ENCODE peak calls at places on chromosomes 11 and 22, in ten cellular contexts. J is neural crest cell, X is AG04449, C is neural progenitor cell, D is D721Med, F is omental fat pad, I is tibial nerve, S is nephron progenitor cell, Y is HFFc6, V is mesothelial cell of epicardium. R is an unnamed sample.

GRCh38 chr11:3204141-3205015 is 14.2 kb downstream of the MRGPRG start:
- DNase-seq in D (no peak), Y (no peak), F (no peak), J (no peak), I (no peak), S (peak), X (no peak), C (no peak), V (no peak), R (no peak)

GRCh38 chr11:64226507-64227051 is 505 bp downstream of the NUDT22 start:
- DNase-seq in F (no peak), D (no peak), I (no peak), V (no peak), C (no peak), X (no peak), J (no peak), Y (no peak), S (no peak), R (no peak)

GRCh38 chr11:8787372-8787771 is 104.8 kb downstream of the RPL27A start:
- DNase-seq in J (no peak), Y (no peak), I (no peak), S (no peak), C (no peak), X (no peak), D (no peak), V (no peak), F (no peak), R (no peak)

GRCh38 chr11:114219559-114220349 is 76.4 kb upstream of the NNMT start:
- DNase-seq in V (no peak), I (no peak), Y (no peak), S (no peak), F (no peak), D (no peak), J (no peak), X (no peak), C (peak), R (peak)

GRCh38 chr22:46091277-46091977 is 58.9 kb upstream of the PPARA start:
- DNase-seq in X (no peak), C (no peak), Y (no peak), V (no peak), J (no peak), F (no peak), I (no peak), D (no peak), S (no peak), R (no peak)

GRCh38 chr11:102592634-102593581 is 32.2 kb downstream of the MMP20 start:
- DNase-seq in C (peak), X (no peak), F (no peak), I (no peak), J (no peak), V (no peak), Y (no peak), S (no peak), D (no peak), R (no peak)

GRCh38 chr11:4589024-4589423 is 4.8 kb upstream of the OR52I1 start:
- DNase-seq in D (no peak), Y (no peak), J (no peak), V (no peak), I (no peak), S (no peak), X (no peak), F (no peak), C (no peak), R (no peak)

GRCh38 chr11:131688056-131688693 is 317.8 kb downstream of the NTM start:
- DNase-seq in J (peak), V (peak), X (no peak), Y (peak), S (peak), I (peak), D (no peak), C (peak), F (no peak), R (peak)

GRCh38 chr11:134264966-134265365 is 11.2 kb upstream of the GLB1L3 start:
- DNase-seq in J (no peak), S (no peak), D (no peak), F (no peak), C (no peak), V (no peak), X (no peak), I (no peak), Y (no peak), R (no peak)

GRCh38 chr11:119363874-119364590 is 17.5 kb downstream of the USP2 start:
- DNase-seq in X (no peak), S (peak), D (no peak), V (peak), C (peak), J (peak), Y (no peak), F (no peak), I (no peak), R (no peak)

GRCh38 chr11:63599211-63600122 is 14.8 kb downstream of the PLAAT3 start:
- DNase-seq in J (no peak), I (no peak), D (no peak), F (no peak), S (no peak), V (no peak), Y (peak), C (no peak), X (peak), R (no peak)

GRCh38 chr11:120136356-120136755 is 1.6 kb downstream of the TRIM29 start:
- DNase-seq in D (no peak), I (no peak), J (no peak), F (peak), V (no peak), X (no peak), Y (no peak), C (no peak), S (no peak), R (no peak)

GRCh38 chr11:126821832-126822231 is 178.7 kb downstream of the KIRREL3 start:
- DNase-seq in F (no peak), J (no peak), Y (no peak), C (no peak), V (no peak), S (no peak), X (no peak), I (no peak), D (no peak), R (no peak)

GRCh38 chr11:12301379-12301778 is 76.0 kb upstream of the PARVA start:
- DNase-seq in V (no peak), S (no peak), X (no peak), C (no peak), I (no peak), F (no peak), D (no peak), J (no peak), Y (no peak), R (no peak)

GRCh38 chr11:45025716-45026492 is 75.2 kb upstream of the TP53I11 start:
- DNase-seq in X (no peak), I (peak), Y (no peak), D (no peak), F (no peak), V (no peak), C (no peak), J (no peak), S (no peak), R (peak)

GRCh38 chr11:65417221-65417701 is 5.3 kb upstream of the NEAT1 start:
- DNase-seq in C (no peak), J (no peak), F (no peak), Y (no peak), D (no peak), S (no peak), X (no peak), I (peak), V (no peak), R (no peak)

GRCh38 chr22:23762866-23763578 is at the start of gene C22orf15:
- DNase-seq in V (no peak), X (no peak), I (no peak), J (no peak), C (peak), Y (peak), S (peak), F (no peak), D (no peak), R (no peak)

GRCh38 chr11:114280696-114281095 is 15.5 kb upstream of the NNMT start:
- DNase-seq in F (no peak), S (peak), I (peak), D (no peak), Y (peak), V (peak), C (peak), J (peak), X (no peak), R (no peak)

GRCh38 chr11:74147199-74147929 is 23.4 kb downstream of the C2CD3 start:
- DNase-seq in C (no peak), F (no peak), V (no peak), Y (no peak), D (no peak), J (no peak), X (no peak), I (no peak), S (no peak), R (no peak)

GRCh38 chr22:23579870-23580585 is at the start of gene IGLL1:
- DNase-seq in F (no peak), D (no peak), S (no peak), C (no peak), I (no peak), V (no peak), Y (no peak), J (no peak), X (no peak), R (no peak)

GRCh38 chr22:47207387-47207786 is 444.9 kb downstream of the TBC1D22A start:
- DNase-seq in X (no peak), V (no peak), C (no peak), F (no peak), S (no peak), I (no peak), D (no peak), J (no peak), Y (no peak), R (no peak)

GRCh38 chr11:9094420-9094819 is 3.0 kb upstream of the SCUBE2 start:
- DNase-seq in S (no peak), X (no peak), F (no peak), D (no peak), J (no peak), C (no peak), I (no peak), Y (no peak), V (no peak), R (no peak)

GRCh38 chr11:2207773-2208621 is 36.4 kb upstream of the TH start:
- DNase-seq in F (no peak), X (no peak), I (no peak), Y (no peak), D (no peak), S (no peak), J (no peak), V (peak), C (no peak), R (peak)

GRCh38 chr11:86978756-86979608 is 23.8 kb upstream of the FZD4 start:
- DNase-seq in I (peak), F (no peak), S (no peak), X (no peak), Y (peak), J (no peak), V (no peak), D (no peak), C (peak), R (no peak)

GRCh38 chr11:77144196-77144853 is 16.3 kb downstream of the MYO7A start:
- DNase-seq in X (no peak), F (no peak), S (no peak), C (no peak), D (no peak), I (no peak), J (no peak), Y (no peak), V (no peak), R (no peak)

GRCh38 chr11:3060436-3061025 is 3.3 kb upstream of the CARS1 start:
- DNase-seq in Y (no peak), C (no peak), V (no peak), X (no peak), I (no peak), S (no peak), F (no peak), J (no peak), D (no peak), R (no peak)

GRCh38 chr11:87466228-87466627 is 428.5 kb downstream of the TMEM135 start:
- DNase-seq in V (no peak), Y (peak), J (no peak), X (no peak), I (peak), S (no peak), F (no peak), D (no peak), C (no peak), R (no peak)

GRCh38 chr11:35424157-35424945 is 5.0 kb upstream of the SLC1A2 start:
- DNase-seq in V (no peak), S (no peak), D (no peak), J (no peak), C (no peak), Y (peak), I (no peak), F (no peak), X (peak), R (no peak)

GRCh38 chr11:16722945-16723344 is 15.5 kb upstream of the C11orf58 start:
- DNase-seq in J (no peak), F (no peak), C (no peak), I (no peak), Y (no peak), V (no peak), S (no peak), X (no peak), D (no peak), R (no peak)

GRCh38 chr22:40237788-40238424 is 60.2 kb downstream of the TNRC6B start:
- DNase-seq in V (no peak), D (no peak), J (no peak), I (no peak), F (no peak), C (no peak), S (no peak), X (no peak), Y (no peak), R (no peak)

GRCh38 chr11:65440831-65441499 is 18.4 kb downstream of the NEAT1 start:
- DNase-seq in I (no peak), F (no peak), C (no peak), S (no peak), V (no peak), Y (no peak), D (no peak), J (no peak), X (no peak), R (peak)

GRCh38 chr11:118923721-118924587 is 1.8 kb downstream of the BCL9L start:
- DNase-seq in J (no peak), S (no peak), X (no peak), I (no peak), D (no peak), V (no peak), Y (no peak), C (no peak), F (no peak), R (no peak)

GRCh38 chr11:31045335-31045734 is 324.2 kb downstream of the DCDC1 start:
- DNase-seq in F (no peak), C (peak), J (no peak), V (no peak), I (no peak), S (no peak), D (no peak), X (no peak), Y (no peak), R (no peak)

GRCh38 chr11:31050061-31050790 is 319.3 kb downstream of the DCDC1 start:
- DNase-seq in D (no peak), C (no peak), V (no peak), S (no peak), Y (no peak), F (no peak), X (no peak), I (no peak), J (no peak), R (no peak)
- TF ChIP-seq CTCF in D (no peak), C (no peak), V (no peak), S (no peak), Y (no peak), F (no peak), X (no peak), I (no peak), J (no peak), R (no peak)

GRCh38 chr22:27749597-27750225 is 51.8 kb downstream of the MN1 start:
- DNase-seq in J (no peak), C (peak), D (no peak), I (no peak), Y (no peak), X (no peak), V (no peak), S (peak), F (no peak), R (no peak)

GRCh38 chr22:27745809-27746208 is 55.7 kb downstream of the MN1 start:
- DNase-seq in I (no peak), V (no peak), X (no peak), C (no peak), F (no peak), D (no peak), J (no peak), Y (no peak), S (no peak), R (no peak)

GRCh38 chr22:27746918-27747317 is 54.6 kb downstream of the MN1 start:
- DNase-seq in C (no peak), I (no peak), S (no peak), D (no peak), V (no peak), X (no peak), Y (no peak), J (no peak), F (no peak), R (no peak)

GRCh38 chr22:27748355-27749168 is 53.0 kb downstream of the MN1 start:
- DNase-seq in X (no peak), D (no peak), Y (no peak), J (no peak), S (no peak), V (no peak), F (no peak), C (peak), I (no peak), R (no peak)

DNA sequence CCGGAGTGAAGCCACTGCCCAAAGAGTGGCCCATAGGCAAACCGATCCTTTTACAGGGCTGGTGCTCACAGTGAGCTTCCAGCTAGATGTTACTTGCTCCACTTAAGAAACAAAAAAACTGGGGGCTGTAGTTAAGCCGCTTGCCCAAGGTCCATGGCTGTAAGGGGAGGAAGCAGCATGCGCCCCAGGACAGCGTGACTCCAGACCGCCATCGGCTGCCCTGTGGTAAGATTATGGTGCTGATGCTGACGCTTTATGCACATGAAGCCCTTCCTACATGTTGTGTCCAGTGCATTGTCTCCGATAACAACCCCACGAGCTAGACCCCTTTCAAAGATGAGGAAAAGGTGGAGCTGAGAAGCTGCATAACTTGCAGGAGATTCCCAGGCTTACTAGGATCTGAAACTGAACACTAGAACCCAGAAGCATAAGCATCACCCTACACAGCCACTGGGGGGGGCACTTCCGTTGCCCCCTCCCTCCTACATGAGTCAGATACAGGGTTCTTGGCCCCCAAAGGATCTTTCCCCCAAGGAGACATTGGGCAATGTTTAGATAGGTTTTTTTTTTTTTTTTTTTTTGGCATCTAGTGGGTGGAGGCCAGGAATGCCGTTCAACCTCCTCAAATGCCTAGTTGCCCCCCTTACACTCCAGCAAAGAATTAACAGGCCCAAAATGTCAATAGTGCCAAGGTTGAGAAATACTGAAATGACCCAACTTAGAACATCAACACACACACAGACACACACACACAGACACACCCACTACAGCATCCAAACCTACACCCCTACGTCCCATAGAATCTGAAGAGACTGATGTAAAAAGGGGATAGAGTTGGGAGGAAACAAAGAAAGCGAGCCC is 53.9 kb downstream of the MN1 start:
- DNase-seq in I (peak), Y (no peak), D (no peak), S (no peak), X (no peak), F (no peak), J (no peak), V (no peak), C (no peak), R (no peak)
- TF ChIP-seq CTCF in I (peak), Y (peak), D (peak), S (no peak), X (no peak), F (no peak), J (no peak), V (no peak), C (peak), R (no peak)

GRCh38 chr11:72493426-72494108 is 59.2 kb upstream of the CLPB start:
- DNase-seq in X (no peak), S (no peak), C (peak), Y (no peak), J (no peak), V (no peak), F (no peak), D (no peak), I (no peak), R (no peak)
- TF ChIP-seq CTCF in X (no peak), S (no peak), C (no peak), Y (no peak), J (no peak), V (no peak), F (no peak), D (no peak), I (no peak), R (no peak)

DNA sequence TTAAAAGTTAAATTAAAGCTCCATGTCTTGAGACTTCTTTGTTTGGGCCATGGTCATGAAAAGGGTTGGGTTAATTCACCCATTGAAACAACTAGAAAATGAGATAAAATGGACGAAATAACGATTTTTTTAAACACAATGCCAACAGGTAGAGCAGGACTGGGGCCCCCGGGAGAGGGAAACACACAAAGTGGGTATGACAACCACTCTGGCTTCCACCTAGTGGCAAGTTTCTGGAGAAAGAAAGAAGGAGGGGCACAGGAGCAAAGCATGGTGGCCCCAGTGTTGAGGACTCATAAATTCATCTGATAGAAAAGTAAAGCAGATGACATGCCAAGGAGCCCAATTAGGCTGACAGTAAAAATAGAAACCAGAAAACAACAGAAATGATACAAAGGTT is 68.4 kb downstream of the MYEOV start:
- DNase-seq in V (no peak), D (no peak), F (no peak), X (no peak), C (no peak), J (no peak), S (no peak), Y (no peak), I (no peak), R (peak)
- TF ChIP-seq CTCF in V (no peak), D (no peak), F (no peak), X (no peak), C (peak), J (no peak), S (no peak), Y (no peak), I (no peak), R (no peak)

GRCh38 chr11:62147545-62147944 is 23.7 kb downstream of the INCENP start:
- DNase-seq in F (no peak), V (no peak), C (peak), I (no peak), Y (no peak), S (no peak), D (no peak), J (no peak), X (no peak), R (peak)
- TF ChIP-seq CTCF in F (no peak), V (no peak), C (no peak), I (no peak), Y (peak), S (no peak), D (no peak), J (no peak), X (no peak), R (no peak)

GRCh38 chr11:69166186-69167115 is 10.7 kb downstream of the SMIM38 start:
- DNase-seq in S (no peak), V (no peak), I (no peak), F (no peak), J (no peak), C (peak), Y (peak), X (peak), D (no peak), R (no peak)
- TF ChIP-seq CTCF in S (no peak), V (no peak), I (no peak), F (no peak), J (no peak), C (no peak), Y (peak), X (peak), D (no peak), R (no peak)

GRCh38 chr11:55719608-55720160 is 53.6 kb upstream of the OR5D13 start:
- DNase-seq in X (no peak), F (no peak), V (no peak), C (no peak), I (no peak), Y (no peak), D (no peak), J (no peak), S (no peak), R (no peak)

GRCh38 chr11:55714982-55715888 is 53.2 kb downstream of the OR4C6 start:
- DNase-seq in Y (no peak), X (no peak), I (no peak), V (no peak), D (no peak), F (no peak), S (no peak), J (no peak), C (no peak), R (no peak)
- TF ChIP-seq CTCF in Y (peak), X (no peak), I (no peak), V (peak), D (peak), F (no peak), S (no peak), J (peak), C (peak), R (no peak)

GRCh38 chr22:29320546-29320945 is 5.0 kb upstream of the RASL10A start:
- DNase-seq in X (no peak), Y (no peak), S (no peak), C (no peak), F (no peak), D (no peak), J (no peak), I (no peak), V (no peak), R (no peak)
- TF ChIP-seq CTCF in X (no peak), Y (peak), S (no peak), C (no peak), F (no peak), D (peak), J (peak), I (no peak), V (no peak), R (no peak)

GRCh38 chr11:67508486-67509121 is 642 bp upstream of the CDK2AP2 start:
- DNase-seq in C (peak), S (peak), V (peak), X (peak), F (peak), J (peak), Y (peak), D (peak), I (peak), R (peak)
- TF ChIP-seq CTCF in C (no peak), S (no peak), V (no peak), X (no peak), F (no peak), J (no peak), Y (no peak), D (no peak), I (no peak), R (no peak)